ENCODE peak calls at places on chromosome X, in four cellular contexts. W is stromal cell of bone marrow, J is AG20443, Y is AG10803. Z is an unnamed sample.

GRCh38 chrX:50067435-50068292 is 133.1 kb downstream of the AKAP4 start:
- DNase-seq in Y (no peak), J (peak; percentile 9), W (no peak), Z (no peak)

GRCh38 chrX:131734621-131735020 is 190.7 kb downstream of the OR13H1 start:
- DNase-seq in Y (no peak), W (peak; percentile 53), J (peak; percentile 8), Z (no peak)

GRCh38 chrX:152641256-152641875 is 3.7 kb downstream of the GABRQ start:
- DNase-seq in W (no peak), J (no peak), Y (no peak), Z (no peak)

GRCh38 chrX:69165116-69165651 is at the start of gene PJA1:
- DNase-seq in W (peak; percentile 61), J (peak; percentile 87), Y (peak; percentile 73), Z (peak; percentile 75)

GRCh38 chrX:42096262-42096939 is 173.0 kb upstream of the CASK start:
- DNase-seq in W (peak; percentile 80), Y (peak; percentile 89), J (peak; percentile 78), Z (peak; percentile 87)

GRCh38 chrX:52270453-52271116 is 85.9 kb downstream of the MAGED4 start:
- DNase-seq in Y (no peak), J (no peak), W (no peak), Z (no peak)

GRCh38 chrX:102659790-102660757 is 8.8 kb downstream of the GPRASP1 start:
- DNase-seq in J (peak; percentile 81), W (peak; percentile 31), Y (peak; percentile 49), Z (peak; percentile 63)

GRCh38 chrX:270848-271367 is 10.3 kb upstream of the PLCXD1 start:
- DNase-seq in W (no peak), Y (no peak), J (no peak), Z (no peak)

GRCh38 chrX:114635986-114636385 is 52.1 kb downstream of the HTR2C start:
- DNase-seq in Y (no peak), J (no peak), W (no peak), Z (no peak)

GRCh38 chrX:100207331-100208024 is 202.6 kb downstream of the PCDH19 start:
- DNase-seq in Y (no peak), W (peak; percentile 1), J (no peak), Z (no peak)

GRCh38 chrX:131607796-131608369 is 64.0 kb downstream of the OR13H1 start:
- DNase-seq in J (no peak), W (peak; percentile 34), Y (no peak), Z (no peak)